ENCODE peak calls at places on chromosome 13, in six cellular contexts. O, C, W, F, T and I are unnamed samples.

GRCh38 chr13:99320693-99321481 is 13.7 kb upstream of the GPR183 start:
- DNase-seq in O (peak; percentile 94), W (no peak), C (no peak), F (peak; percentile 93), T (no peak), I (no peak)

GRCh38 chr13:110108348-110109139 is 198.4 kb downstream of the COL4A1 start:
- DNase-seq in F (peak; percentile 95), T (peak; percentile 75), C (peak; percentile 89), W (peak; percentile 82), O (peak; percentile 90), I (peak; percentile 99)

GRCh38 chr13:37914781-37915391 is 45.3 kb upstream of the TRPC4 start:
- DNase-seq in C (no peak), W (no peak), F (peak; percentile 37), T (peak; percentile 61), O (peak; percentile 11), I (no peak)

GRCh38 chr13:57631607-57632275 is at the start of gene PCDH17:
- DNase-seq in T (peak; percentile 70), F (peak; percentile 38), W (no peak), O (no peak), C (peak; percentile 22), I (no peak)

GRCh38 chr13:28685892-28686291 is 27.0 kb downstream of the POMP start:
- DNase-seq in C (no peak), T (no peak), O (no peak), W (no peak), F (no peak), I (no peak)

GRCh38 chr13:102183509-102184182 is 218.2 kb downstream of the FGF14 start:
- DNase-seq in F (peak; percentile 17), O (no peak), W (no peak), C (no peak), T (no peak), I (no peak)

GRCh38 chr13:40148103-40148502 is 492.6 kb downstream of the COG6 start:
- DNase-seq in W (no peak), O (no peak), T (no peak), C (no peak), F (peak; percentile 48), I (no peak)

GRCh38 chr13:47126432-47126831 is 229.6 kb upstream of the HTR2A start:
- DNase-seq in C (no peak), T (no peak), W (no peak), F (peak; percentile 65), O (peak; percentile 60), I (no peak)

GRCh38 chr13:26722321-26722720 is 38.3 kb downstream of the GPR12 start:
- DNase-seq in C (no peak), T (no peak), F (no peak), W (no peak), O (no peak), I (no peak)

GRCh38 chr13:36839281-36839680 is 20.3 kb downstream of the RFXAP start:
- DNase-seq in C (no peak), F (peak; percentile 34), O (no peak), T (no peak), W (no peak), I (no peak)

GRCh38 chr13:105338044-105338443 is 1197.4 kb downstream of the EFNB2 start:
- DNase-seq in F (no peak), C (no peak), O (no peak), T (no peak), W (no peak), I (no peak)

GRCh38 chr13:66425741-66426140 is 804.4 kb downstream of the PCDH9 start:
- DNase-seq in F (peak; percentile 44), W (no peak), O (peak; percentile 82), T (no peak), C (no peak), I (no peak)

GRCh38 chr13:99311137-99311536 is 3.9 kb upstream of the GPR183 start:
- DNase-seq in O (peak; percentile 78), C (no peak), T (no peak), F (no peak), W (no peak), I (no peak)

GRCh38 chr13:25286308-25286968 is 850 bp downstream of the MTMR6 start:
- DNase-seq in T (peak; percentile 47), O (peak; percentile 56), F (peak; percentile 58), W (no peak), C (peak; percentile 51), I (no peak)

GRCh38 chr13:103539265-103539664 is 473.0 kb upstream of the SLC10A2 start:
- DNase-seq in C (no peak), T (peak; percentile 78), O (no peak), W (no peak), F (no peak), I (no peak)

GRCh38 chr13:78976696-78977095 is 317.7 kb upstream of the OBI1 start:
- DNase-seq in T (no peak), W (no peak), O (no peak), C (no peak), F (no peak), I (no peak)

GRCh38 chr13:29861694-29862110 is 11.3 kb upstream of the UBL3 start:
- DNase-seq in O (peak; percentile 95), W (peak; percentile 67), F (no peak), T (no peak), C (peak; percentile 75), I (no peak)

GRCh38 chr13:90867336-90867683 is 480.2 kb upstream of the MIR17HG start:
- DNase-seq in F (peak; percentile 90), T (peak; percentile 81), C (peak; percentile 14), O (peak; percentile 70), W (peak; percentile 84), I (peak; percentile 52)

GRCh38 chr13:35086667-35087066 is 144.6 kb downstream of the NBEA start:
- DNase-seq in F (peak; percentile 9), W (no peak), O (peak; percentile 2), C (no peak), T (no peak), I (no peak)

GRCh38 chr13:98940325-98940724 is 37.5 kb downstream of the DOCK9 start:
- DNase-seq in O (peak; percentile 12), T (no peak), F (no peak), C (no peak), W (no peak), I (no peak)

GRCh38 chr13:113930711-113931637 is 42.9 kb downstream of the C13orf46 start:
- DNase-seq in W (peak; percentile 26), C (no peak), F (no peak), T (no peak), O (no peak), I (no peak)

GRCh38 chr13:94548382-94549240 is 47.3 kb downstream of the TGDS start:
- DNase-seq in O (peak; percentile 39), T (peak; percentile 82), W (no peak), F (peak; percentile 55), C (peak; percentile 33), I (peak; percentile 21)

GRCh38 chr13:110361365-110361911 is 54.4 kb downstream of the COL4A2 start:
- DNase-seq in F (peak; percentile 98), T (no peak), W (no peak), O (peak; percentile 60), C (peak; percentile 58), I (no peak)

GRCh38 chr13:74768521-74769090 is 634.4 kb upstream of the KLF12 start:
- DNase-seq in C (no peak), T (no peak), O (no peak), W (no peak), F (no peak), I (no peak)

GRCh38 chr13:65914707-65915106 is 1315.4 kb downstream of the PCDH9 start:
- DNase-seq in T (no peak), F (peak; percentile 76), W (no peak), C (no peak), O (peak; percentile 88), I (no peak)

GRCh38 chr13:43335669-43336068 is 312.3 kb downstream of the DNAJC15 start:
- DNase-seq in C (no peak), F (no peak), W (no peak), O (no peak), T (no peak), I (no peak)

GRCh38 chr13:93283255-93283654 is 56.6 kb downstream of the GPC6 start:
- DNase-seq in F (no peak), O (no peak), C (no peak), T (no peak), W (no peak), I (no peak)

GRCh38 chr13:105804561-105805190 is 730.8 kb downstream of the EFNB2 start:
- DNase-seq in T (no peak), W (no peak), F (peak; percentile 63), O (peak; percentile 34), C (peak; percentile 20), I (no peak)

GRCh38 chr13:110552767-110553166 is 8.8 kb downstream of the RAB20 start:
- DNase-seq in T (no peak), C (no peak), O (no peak), W (no peak), F (no peak), I (no peak)

GRCh38 chr13:49098771-49099512 is 121.2 kb upstream of the MLNR start:
- DNase-seq in C (no peak), W (no peak), F (peak; percentile 47), T (peak; percentile 29), O (peak; percentile 38), I (no peak)

GRCh38 chr13:66430266-66430665 is 799.9 kb downstream of the PCDH9 start:
- DNase-seq in C (no peak), O (peak; percentile 40), T (no peak), W (no peak), F (peak; percentile 45), I (no peak)

GRCh38 chr13:35729926-35730627 is 253.6 kb upstream of the MAB21L1 start:
- DNase-seq in T (no peak), C (no peak), F (peak; percentile 10), O (no peak), W (no peak), I (no peak)

GRCh38 chr13:74732736-74733135 is 598.5 kb upstream of the KLF12 start:
- DNase-seq in T (no peak), F (no peak), O (no peak), W (no peak), C (no peak), I (no peak)